ENCODE peak calls at places on chromosomes 16 and 17, in six cellular contexts. T is fibroblast of the aortic adventitia, X is EH, C is colonic mucosa, M is Panc1, F is EL. O is an unnamed sample.

GRCh38 chr16:13896543-13897182 is 23.3 kb upstream of the ERCC4 start:
- DNase-seq in T (no peak), F (no peak), M (no peak), C (no peak), X (peak), O (peak)

GRCh38 chr16:87099001-87099740 is 218.0 kb downstream of the C16orf95 start:
- DNase-seq in M (no peak), F (no peak), C (no peak), T (no peak), X (no peak), O (no peak)

GRCh38 chr17:19979917-19980770 is 2.5 kb upstream of the AKAP10 start:
- DNase-seq in T (no peak), F (no peak), M (no peak), X (no peak), C (peak), O (no peak)

GRCh38 chr16:48971571-48972071 is 310.0 kb downstream of the CBLN1 start:
- DNase-seq in X (peak), C (no peak), M (no peak), F (peak), T (no peak), O (peak)

GRCh38 chr16:11034005-11034404 is 89.6 kb downstream of the CLEC16A start:
- DNase-seq in X (peak), C (no peak), T (peak), F (peak), M (no peak), O (no peak)

GRCh38 chr16:69397821-69398521 is 12.2 kb upstream of the TERF2 start:
- DNase-seq in X (peak), M (no peak), T (peak), F (peak), C (peak), O (peak)

GRCh38 chr17:74859439-74860228 is at the start of gene GRIN2C:
- DNase-seq in X (no peak), T (no peak), M (no peak), C (no peak), F (no peak), O (no peak)

GRCh38 chr16:73025111-73025505 is 22.8 kb downstream of the ZFHX3 start:
- DNase-seq in C (no peak), T (no peak), M (no peak), X (no peak), F (no peak), O (no peak)

GRCh38 chr17:81815646-81815985 is 11.7 kb downstream of the GCGR start:
- DNase-seq in T (no peak), C (peak), X (no peak), F (no peak), M (no peak), O (peak)

GRCh38 chr16:28534542-28535373 is 4.0 kb downstream of the NUPR1 start:
- DNase-seq in X (no peak), M (no peak), T (peak), F (no peak), C (peak), O (no peak)

GRCh38 chr17:39722965-39723848 is 7.1 kb downstream of the MIEN1 start:
- DNase-seq in T (no peak), X (no peak), C (peak), F (no peak), M (no peak), O (no peak)

GRCh38 chr17:58324409-58325288 is 3.9 kb downstream of the TSPOAP1 start:
- DNase-seq in T (no peak), C (no peak), X (peak), F (peak), M (no peak), O (no peak)

GRCh38 chr16:19288872-19289799 is 3.6 kb downstream of the CLEC19A start:
- DNase-seq in M (no peak), T (no peak), C (no peak), X (no peak), F (no peak), O (peak)

GRCh38 chr16:57700801-57701551 is 6.4 kb downstream of the DRC7 start:
- DNase-seq in X (no peak), T (no peak), M (no peak), F (no peak), C (no peak), O (no peak)

GRCh38 chr17:66351053-66351452 is 48.6 kb downstream of the PRKCA start:
- DNase-seq in C (peak), F (no peak), X (peak), T (no peak), M (no peak), O (peak)

GRCh38 chr16:29906520-29907244 is 6.4 kb downstream of the ASPHD1 start:
- DNase-seq in F (no peak), X (no peak), M (no peak), C (no peak), T (no peak), O (no peak)

GRCh38 chr17:32813021-32813420 is 63.9 kb downstream of the MYO1D start:
- DNase-seq in C (no peak), M (no peak), T (no peak), X (peak), F (peak), O (no peak)

GRCh38 chr16:65297453-65297852 is 175.6 kb upstream of the CDH11 start:
- DNase-seq in M (no peak), F (no peak), T (no peak), X (no peak), C (no peak), O (no peak)

GRCh38 chr17:29645516-29646051 is 22.9 kb upstream of the CORO6 start:
- DNase-seq in T (peak), X (peak), M (no peak), C (peak), F (peak), O (no peak)

GRCh38 chr16:81831722-81832126 is 52.6 kb downstream of the PLCG2 start:
- DNase-seq in X (peak), T (no peak), C (peak), F (no peak), M (no peak), O (no peak)

GRCh38 chr16:12079411-12079965 is 103.0 kb downstream of the SNX29 start:
- DNase-seq in T (no peak), C (no peak), X (no peak), M (no peak), F (no peak), O (peak)

GRCh38 chr17:58006563-58006923 is 503 bp downstream of the SRSF1 start:
- DNase-seq in F (peak), M (no peak), X (peak), T (peak), C (peak), O (peak)

GRCh38 chr16:27867122-27868110 is 196.1 kb downstream of the GSG1L start:
- DNase-seq in F (peak), M (no peak), X (peak), T (peak), C (peak), O (peak)

GRCh38 chr16:66751135-66751991 is at the start of gene DYNC1LI2:
- DNase-seq in M (no peak), C (peak), T (peak), F (peak), X (peak), O (peak)

GRCh38 chr16:22098538-22099255 is 6.4 kb downstream of the VWA3A start:
- DNase-seq in X (peak), M (peak), F (peak), T (peak), C (no peak), O (peak)

O was measured in HT-29.